ENCODE peak calls at places on chromosome 1, in seven cellular contexts. N is adrenal gland, C is esophagus squamous epithelium, L is astrocyte of the spinal cord, R is GM12865, H is HFFc6, A is HFF-Myc. J is an unnamed sample.

GRCh38 chr1:17276568-17276967 is 27.7 kb downstream of the PADI3 start:
- DNase-seq in N (peak), C (no peak), L (peak), R (no peak), H (peak), A (no peak), J (no peak)

GRCh38 chr1:87226341-87226760 is 102.3 kb upstream of the LMO4 start:
- DNase-seq in N (peak), C (no peak), L (peak), R (no peak), H (peak), A (peak), J (peak)

GRCh38 chr1:199646761-199647160 is 380.7 kb upstream of the NR5A2 start:
- DNase-seq in N (no peak), C (no peak), L (peak), R (no peak), H (no peak), A (no peak), J (no peak)

GRCh38 chr1:34709547-34709946 is 45.3 kb upstream of the GJB5 start:
- DNase-seq in N (no peak), C (no peak), L (no peak), R (no peak), H (no peak), A (no peak), J (no peak)

GRCh38 chr1:94122201-94122970 is 1.4 kb upstream of the ABCA4 start:
- DNase-seq in N (no peak), C (no peak), L (peak), R (no peak), H (no peak), A (no peak), J (peak)

GRCh38 chr1:156126043-156126700 is 11.7 kb downstream of the LMNA start:
- DNase-seq in N (peak), C (peak), L (peak), R (peak), H (peak), A (peak), J (peak)

GRCh38 chr1:13775916-13776315 is 75.9 kb downstream of the PRDM2 start:
- DNase-seq in N (no peak), C (no peak), L (no peak), R (no peak), H (no peak), A (no peak), J (no peak)

GRCh38 chr1:92965003-92965402 is 3.7 kb upstream of the DIPK1A start:
- DNase-seq in N (no peak), C (no peak), L (no peak), R (no peak), H (no peak), A (no peak), J (no peak)

GRCh38 chr1:179369751-179370341 is 4.1 kb downstream of the AXDND1 start:
- DNase-seq in N (no peak), C (no peak), L (peak), R (peak), H (peak), A (peak), J (peak)
- TF ChIP-seq CTCF in N (peak), C (peak), L (peak), R (peak), H (peak), A (peak), J (peak)

GRCh38 chr1:33339413-33339812 is 18.5 kb upstream of the A3GALT2 start:
- DNase-seq in N (no peak), C (no peak), L (no peak), R (no peak), H (no peak), A (no peak), J (peak)
- TF ChIP-seq CTCF in N (no peak), C (no peak), L (peak), R (no peak), H (peak), A (peak), J (peak)

DNA sequence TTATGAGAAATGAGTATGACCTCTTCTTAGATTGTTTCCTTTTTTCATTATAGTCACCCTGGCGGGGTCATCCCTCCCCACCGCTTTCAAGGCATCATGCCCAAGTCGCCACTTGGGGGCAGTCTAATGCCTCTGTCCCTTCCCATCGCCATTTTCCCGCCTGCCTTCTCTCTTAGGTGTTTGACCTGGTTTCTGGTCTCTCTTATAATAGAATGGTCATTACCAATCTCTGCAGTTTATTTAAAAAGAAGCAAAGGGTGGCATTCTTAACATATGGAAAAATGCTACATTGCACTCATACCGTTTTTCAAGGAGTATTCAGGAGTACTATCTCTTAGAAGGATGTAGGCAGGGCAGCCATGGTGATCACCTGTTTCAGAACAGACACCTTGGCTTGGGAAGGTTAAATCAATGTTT is 25.2 kb upstream of the OVAAL start:
- DNase-seq in N (peak), C (no peak), L (peak), R (peak), H (peak), A (no peak), J (peak)
- TF ChIP-seq CTCF in N (peak), C (peak), L (peak), R (peak), H (peak), A (peak), J (peak)

DNA sequence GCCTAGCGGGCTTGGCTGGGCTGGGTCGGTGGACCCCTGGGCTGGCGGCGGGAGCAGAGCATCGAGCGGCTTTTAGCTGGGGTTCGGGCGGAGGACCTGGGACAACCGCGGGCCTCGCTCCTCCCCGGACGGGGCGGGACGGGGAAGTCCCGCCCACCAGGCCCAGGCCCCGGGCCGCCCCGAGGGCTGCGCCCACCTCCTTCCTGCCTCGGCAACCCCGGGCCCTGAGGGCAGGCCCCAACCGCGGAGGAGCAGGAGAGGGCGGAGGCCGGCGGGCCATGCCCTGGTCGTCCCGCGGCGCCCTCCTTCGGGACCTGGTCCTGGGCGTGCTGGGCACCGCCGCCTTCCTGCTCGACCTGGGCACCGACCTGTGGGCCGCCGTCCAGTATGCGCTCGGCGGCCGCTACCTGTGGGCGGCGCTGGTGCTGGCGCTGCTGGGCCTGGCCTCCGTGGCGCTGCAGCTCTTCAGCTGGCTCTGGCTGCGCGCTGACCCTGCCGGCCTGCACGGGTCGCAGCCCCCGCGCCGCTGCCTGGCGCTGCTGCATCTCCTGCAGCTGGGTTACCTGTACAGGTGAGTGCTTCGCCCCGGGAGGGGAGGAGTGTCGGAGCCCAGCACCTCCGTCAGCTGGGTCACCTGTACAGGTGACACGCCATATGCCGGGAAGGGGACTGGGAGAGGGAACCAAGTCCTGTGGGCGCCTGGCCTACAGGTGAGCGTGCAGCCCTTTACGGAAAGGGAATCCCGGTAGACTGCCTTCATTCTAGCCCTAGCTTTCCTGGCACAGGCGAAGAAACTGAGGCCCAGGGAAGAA is at the start of gene XKR8:
- DNase-seq in N (peak), C (peak), L (peak), R (peak), H (peak), A (peak), J (peak)
- TF ChIP-seq CTCF in N (peak), C (peak), L (peak), R (peak), H (peak), A (peak), J (peak)

DNA sequence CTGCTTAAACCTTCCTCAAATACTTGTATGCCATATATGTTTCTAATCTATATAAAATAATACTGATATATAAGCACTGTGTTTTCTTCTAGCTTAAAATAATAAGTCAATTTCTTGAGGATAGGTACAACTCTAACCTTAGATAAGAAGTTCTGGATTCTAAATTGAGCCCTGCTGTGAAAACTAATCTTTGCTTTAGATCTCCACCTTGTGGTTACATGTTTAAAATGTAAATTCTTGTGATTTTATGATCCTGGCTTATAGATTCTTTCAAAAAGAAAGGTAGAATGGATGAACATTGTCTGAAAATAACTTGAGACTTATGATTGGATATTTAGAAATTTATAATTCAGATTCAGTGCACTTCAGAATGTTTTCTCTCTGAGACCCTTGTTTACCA is 38.9 kb upstream of the HMCN1 start:
- DNase-seq in N (no peak), C (no peak), L (no peak), R (no peak), H (no peak), A (no peak), J (no peak)
- TF ChIP-seq CTCF in N (no peak), C (peak), L (peak), R (no peak), H (peak), A (no peak), J (no peak)